ENCODE peak calls at places on chromosomes 16 and 17, in six cellular contexts. R, B, N, P, O and U are unnamed samples.
A peak's percentile ranks its signal among the peaks of the same experiment; 100 is the strongest.

GRCh38 chr16:66295191-66295590 is 71.3 kb upstream of the CDH5 start:
- DNase-seq in R (no peak), B (no peak), N (no peak), P (no peak), O (no peak), U (no peak)

GRCh38 chr17:63601439-63602371 is 1.0 kb downstream of the TACO1 start:
- DNase-seq in R (peak; percentile 23), B (no peak), N (no peak), P (no peak), O (peak; percentile 32), U (no peak)

GRCh38 chr17:18263885-18264682 is 3.6 kb downstream of the MIEF2 start:
- DNase-seq in R (no peak), B (no peak), N (no peak), P (no peak), O (no peak), U (no peak)

GRCh38 chr16:58515871-58516767 is 802 bp downstream of the SETD6 start:
- DNase-seq in R (no peak), B (peak; percentile 77), N (no peak), P (peak; percentile 58), O (no peak), U (peak; percentile 61)

GRCh38 chr17:48427598-48427997 is 2.4 kb downstream of the SKAP1 start:
- DNase-seq in R (no peak), B (no peak), N (no peak), P (no peak), O (no peak), U (no peak)

GRCh38 chr17:77644181-77644972 is 314.1 kb upstream of the TNRC6C start:
- DNase-seq in R (no peak), B (no peak), N (no peak), P (no peak), O (no peak), U (no peak)

GRCh38 chr17:47205419-47205963 is 3.7 kb upstream of the MYL4 start:
- DNase-seq in R (peak; percentile 50), B (no peak), N (peak; percentile 38), P (peak; percentile 65), O (peak; percentile 68), U (peak; percentile 82)

GRCh38 chr16:16017812-16018211 is 68.4 kb downstream of the ABCC1 start:
- DNase-seq in R (no peak), B (no peak), N (no peak), P (no peak), O (peak; percentile 39), U (no peak)

GRCh38 chr17:81422776-81423697 is 27.8 kb downstream of the BAHCC1 start:
- DNase-seq in R (peak; percentile 91), B (peak; percentile 86), N (peak; percentile 86), P (peak; percentile 94), O (peak; percentile 96), U (peak; percentile 77)

GRCh38 chr17:57889892-57890856 is 40.3 kb upstream of the MRPS23 start:
- DNase-seq in R (peak; percentile 84), B (peak; percentile 98), N (peak; percentile 87), P (peak; percentile 95), O (peak; percentile 86), U (peak; percentile 81)

GRCh38 chr16:56611281-56611833 is 3.0 kb downstream of the MT2A start:
- DNase-seq in R (peak; percentile 74), B (peak; percentile 89), N (peak; percentile 83), P (peak; percentile 91), O (peak; percentile 67), U (no peak)

GRCh38 chr16:15967655-15968315 is 18.4 kb downstream of the ABCC1 start:
- DNase-seq in R (no peak), B (no peak), N (no peak), P (no peak), O (no peak), U (no peak)

GRCh38 chr17:39123627-39124026 is 27.8 kb downstream of the PLXDC1 start:
- DNase-seq in R (no peak), B (peak; percentile 59), N (no peak), P (no peak), O (no peak), U (no peak)

GRCh38 chr17:34675605-34676004 is 96.2 kb downstream of the TMEM132E start:
- DNase-seq in R (no peak), B (no peak), N (no peak), P (no peak), O (no peak), U (no peak)

GRCh38 chr17:48630009-48630924 is 4.1 kb upstream of the HOXB9 start:
- DNase-seq in R (no peak), B (no peak), N (no peak), P (no peak), O (no peak), U (no peak)

GRCh38 chr16:88068476-88069396 is 117.5 kb downstream of the BANP start:
- DNase-seq in R (no peak), B (peak; percentile 39), N (no peak), P (no peak), O (no peak), U (peak; percentile 30)

GRCh38 chr16:50279142-50279865 is 13.0 kb downstream of the ADCY7 start:
- DNase-seq in R (no peak), B (peak; percentile 67), N (peak; percentile 80), P (peak; percentile 51), O (no peak), U (peak; percentile 90)

GRCh38 chr17:3959295-3959899 is 4.8 kb downstream of the ATP2A3 start:
- DNase-seq in R (peak; percentile 76), B (no peak), N (no peak), P (no peak), O (peak; percentile 83), U (no peak)

GRCh38 chr16:50657251-50657650 is 23.9 kb downstream of the SNX20 start:
- DNase-seq in R (no peak), B (no peak), N (no peak), P (no peak), O (no peak), U (no peak)

GRCh38 chr17:38898291-38898679 is 27.1 kb upstream of the LASP1NB start:
- DNase-seq in R (no peak), B (no peak), N (no peak), P (no peak), O (no peak), U (no peak)

GRCh38 chr16:77918792-77919707 is 103.3 kb upstream of the CLEC3A start:
- DNase-seq in R (peak; percentile 80), B (no peak), N (no peak), P (no peak), O (peak; percentile 78), U (no peak)

GRCh38 chr17:35991075-35991474 is 4.5 kb upstream of the CCL14 start:
- DNase-seq in R (no peak), B (no peak), N (no peak), P (no peak), O (no peak), U (no peak)

GRCh38 chr16:71883849-71884638 is at the start of gene ZNF821:
- DNase-seq in R (peak; percentile 64), B (peak; percentile 86), N (peak; percentile 67), P (peak; percentile 73), O (peak; percentile 64), U (peak; percentile 83)

GRCh38 chr16:87435399-87436224 is 43.5 kb downstream of the MAP1LC3B start:
- DNase-seq in R (peak; percentile 97), B (peak; percentile 42), N (peak; percentile 37), P (no peak), O (peak; percentile 97), U (no peak)

GRCh38 chr17:43211123-43211479 is 574 bp upstream of the TMEM106A start:
- DNase-seq in R (no peak), B (no peak), N (no peak), P (no peak), O (no peak), U (no peak)

GRCh38 chr17:22506231-22506630 is 813.9 kb downstream of the KCNJ18 start:
- DNase-seq in R (no peak), B (no peak), N (no peak), P (no peak), O (no peak), U (no peak)

GRCh38 chr17:22507823-22508222 is 815.5 kb downstream of the KCNJ18 start:
- DNase-seq in R (no peak), B (no peak), N (no peak), P (no peak), O (no peak), U (no peak)

GRCh38 chr17:22506861-22507260 is 814.5 kb downstream of the KCNJ18 start:
- DNase-seq in R (no peak), B (no peak), N (no peak), P (no peak), O (no peak), U (no peak)

GRCh38 chr17:22505660-22506059 is 813.3 kb downstream of the KCNJ18 start:
- DNase-seq in R (no peak), B (no peak), N (no peak), P (no peak), O (no peak), U (no peak)

GRCh38 chr17:22503322-22503899 is 811.1 kb downstream of the KCNJ18 start:
- DNase-seq in R (no peak), B (no peak), N (no peak), P (no peak), O (no peak), U (no peak)
- H3K9me3 ChIP-seq in R (no peaks in the 10 kb centered on the region), B (no peaks in the 10 kb centered on the region), N (peaks cover 4% of the 10 kb centered on the region), P (no peaks in the 10 kb centered on the region), O (peaks cover 23% of the 10 kb centered on the region), U (no peaks in the 10 kb centered on the region)

GRCh38 chr17:7886227-7887037 is 2.2 kb upstream of the CHD3 start:
- DNase-seq in R (peak; percentile 8), B (no peak), N (peak; percentile 30), P (peak; percentile 46), O (peak; percentile 7), U (no peak)
- H3K27me3 ChIP-seq in R (no peaks in the 10 kb centered on the region), B (peaks cover 36% of the 10 kb centered on the region), N (peaks cover 22% of the 10 kb centered on the region), P (no peaks in the 10 kb centered on the region), O (no peaks in the 10 kb centered on the region), U (no peaks in the 10 kb centered on the region)

GRCh38 chr17:59790936-59791335 is 83.5 kb downstream of the VMP1 start:
- DNase-seq in R (peak; percentile 76), B (no peak), N (no peak), P (no peak), O (no peak), U (no peak)

GRCh38 chr17:59785091-59785799 is 77.8 kb downstream of the VMP1 start:
- DNase-seq in R (peak; percentile 42), B (no peak), N (no peak), P (no peak), O (no peak), U (no peak)

GRCh38 chr17:59786213-59786535 is 78.7 kb downstream of the VMP1 start:
- DNase-seq in R (no peak), B (no peak), N (no peak), P (no peak), O (no peak), U (no peak)

GRCh38 chr17:59783221-59784016 is 76.0 kb downstream of the VMP1 start:
- DNase-seq in R (peak; percentile 64), B (no peak), N (no peak), P (no peak), O (peak; percentile 60), U (no peak)

GRCh38 chr17:59786536-59787319 is 79.3 kb downstream of the VMP1 start:
- DNase-seq in R (peak; percentile 100), B (no peak), N (peak; percentile 72), P (peak; percentile 74), O (peak; percentile 100), U (no peak)
- H3K4me3 ChIP-seq in R (no peak overlapping the region), B (peak overlapping the region; percentile 40), N (peak overlapping the region; percentile 32), P (no peak overlapping the region), O (peak overlapping the region; percentile 9), U (peak overlapping the region; percentile 19)

DNA sequence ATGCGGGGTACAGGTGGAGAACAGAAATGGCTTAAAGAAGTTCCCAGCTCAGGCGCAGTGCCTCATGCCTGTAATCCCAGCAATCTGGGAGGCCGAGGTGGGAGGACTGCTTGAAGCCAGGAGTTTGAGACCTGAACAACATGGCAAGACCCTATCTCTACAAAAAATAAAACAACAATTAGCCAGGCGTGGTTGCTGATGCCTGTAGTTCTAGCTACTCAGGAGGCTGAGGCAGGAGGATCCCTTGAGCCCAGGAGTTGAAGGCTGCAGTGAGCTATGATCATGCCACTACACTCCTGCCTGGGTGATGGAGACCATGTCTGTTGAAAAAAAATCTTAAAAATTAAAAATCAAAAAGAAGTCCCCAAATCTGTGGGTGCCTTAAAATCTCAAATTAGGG is 228.3 kb upstream of the WSB1 start:
- DNase-seq in R (no peak), B (no peak), N (no peak), P (no peak), O (no peak), U (no peak)
- H3K9me3 ChIP-seq in R (no peaks in the 10 kb centered on the region), B (no peaks in the 10 kb centered on the region), N (no peaks in the 10 kb centered on the region), P (no peaks in the 10 kb centered on the region), O (peaks cover 2% of the 10 kb centered on the region), U (no peaks in the 10 kb centered on the region)